ENCODE peak calls at places on chromosomes 1 and 21, in five cellular contexts. One of them, this sample, is unnamed.

GRCh38 chr1:67214420-67215174 is 48.3 kb downstream of the IL23R start:
- DNase-seq in fibroblast of lung: peak; percentile 17
- DNase-seq in HT-29: peak; percentile 50
- DNase-seq in activated CD4-positive, alpha-beta T cell treated with anti-CD3 and anti-CD28 coated beads, Interleukin-2, amount 50 U/mL, for 24 hours: peak; percentile 17
- DNase-seq in sciatic nerve: no peak
- DNase-seq in this sample: no peak

GRCh38 chr1:151943591-151943990 is 34.3 kb upstream of the THEM4 start:
- DNase-seq in HT-29: no peak
- DNase-seq in fibroblast of lung: no peak
- DNase-seq in sciatic nerve: no peak
- DNase-seq in activated CD4-positive, alpha-beta T cell treated with anti-CD3 and anti-CD28 coated beads, Interleukin-2, amount 50 U/mL, for 24 hours: no peak
- DNase-seq in this sample: no peak

GRCh38 chr1:157948547-157949152 is 44.8 kb upstream of the KIRREL1 start:
- DNase-seq in HT-29: peak; percentile 63
- DNase-seq in fibroblast of lung: peak; percentile 25
- DNase-seq in activated CD4-positive, alpha-beta T cell treated with anti-CD3 and anti-CD28 coated beads, Interleukin-2, amount 50 U/mL, for 24 hours: no peak
- DNase-seq in sciatic nerve: no peak
- DNase-seq in this sample: no peak

GRCh38 chr1:43373034-43373940 is 5.5 kb upstream of the ELOVL1 start:
- DNase-seq in fibroblast of lung: peak; percentile 87
- DNase-seq in HT-29: peak; percentile 86
- DNase-seq in activated CD4-positive, alpha-beta T cell treated with anti-CD3 and anti-CD28 coated beads, Interleukin-2, amount 50 U/mL, for 24 hours: no peak
- DNase-seq in sciatic nerve: no peak
- DNase-seq in this sample: no peak

GRCh38 chr1:2375246-2375922 is 16.0 kb downstream of the MORN1 start:
- DNase-seq in fibroblast of lung: no peak
- DNase-seq in sciatic nerve: peak; percentile 49
- DNase-seq in HT-29: no peak
- DNase-seq in activated CD4-positive, alpha-beta T cell treated with anti-CD3 and anti-CD28 coated beads, Interleukin-2, amount 50 U/mL, for 24 hours: no peak
- DNase-seq in this sample: no peak

GRCh38 chr1:152050886-152051764 is 14.3 kb upstream of the S100A11 start:
- DNase-seq in sciatic nerve: no peak
- DNase-seq in HT-29: no peak
- DNase-seq in fibroblast of lung: peak; percentile 9
- DNase-seq in activated CD4-positive, alpha-beta T cell treated with anti-CD3 and anti-CD28 coated beads, Interleukin-2, amount 50 U/mL, for 24 hours: no peak
- DNase-seq in this sample: no peak

GRCh38 chr1:51969038-51969705 is 21.3 kb downstream of the RAB3B start:
- DNase-seq in activated CD4-positive, alpha-beta T cell treated with anti-CD3 and anti-CD28 coated beads, Interleukin-2, amount 50 U/mL, for 24 hours: no peak
- DNase-seq in HT-29: no peak
- DNase-seq in fibroblast of lung: peak; percentile 99
- DNase-seq in sciatic nerve: no peak
- DNase-seq in this sample: no peak

GRCh38 chr1:238489006-238489405 is 598.3 kb upstream of the ZP4 start:
- DNase-seq in sciatic nerve: no peak
- DNase-seq in fibroblast of lung: peak; percentile 11
- DNase-seq in HT-29: no peak
- DNase-seq in activated CD4-positive, alpha-beta T cell treated with anti-CD3 and anti-CD28 coated beads, Interleukin-2, amount 50 U/mL, for 24 hours: no peak
- DNase-seq in this sample: no peak

GRCh38 chr1:181353526-181353925 is 129.8 kb upstream of the CACNA1E start:
- DNase-seq in HT-29: no peak
- DNase-seq in activated CD4-positive, alpha-beta T cell treated with anti-CD3 and anti-CD28 coated beads, Interleukin-2, amount 50 U/mL, for 24 hours: no peak
- DNase-seq in fibroblast of lung: no peak
- DNase-seq in sciatic nerve: no peak
- DNase-seq in this sample: no peak

GRCh38 chr21:15057290-15057689 is 7.5 kb downstream of the NRIP1 start:
- DNase-seq in HT-29: peak; percentile 55
- DNase-seq in activated CD4-positive, alpha-beta T cell treated with anti-CD3 and anti-CD28 coated beads, Interleukin-2, amount 50 U/mL, for 24 hours: no peak
- DNase-seq in sciatic nerve: no peak
- DNase-seq in fibroblast of lung: no peak
- DNase-seq in this sample: no peak

GRCh38 chr1:64915381-64916274 is 50.7 kb downstream of the JAK1 start:
- DNase-seq in activated CD4-positive, alpha-beta T cell treated with anti-CD3 and anti-CD28 coated beads, Interleukin-2, amount 50 U/mL, for 24 hours: no peak
- DNase-seq in HT-29: peak; percentile 80
- DNase-seq in sciatic nerve: no peak
- DNase-seq in fibroblast of lung: peak; percentile 70
- DNase-seq in this sample: no peak

GRCh38 chr1:202968351-202968750 is 1.3 kb upstream of the CYB5R1 start:
- DNase-seq in fibroblast of lung: no peak
- DNase-seq in HT-29: no peak
- DNase-seq in activated CD4-positive, alpha-beta T cell treated with anti-CD3 and anti-CD28 coated beads, Interleukin-2, amount 50 U/mL, for 24 hours: no peak
- DNase-seq in sciatic nerve: no peak
- DNase-seq in this sample: no peak

GRCh38 chr1:214933375-214933774 is 149.2 kb upstream of the KCNK2 start:
- DNase-seq in fibroblast of lung: no peak
- DNase-seq in activated CD4-positive, alpha-beta T cell treated with anti-CD3 and anti-CD28 coated beads, Interleukin-2, amount 50 U/mL, for 24 hours: no peak
- DNase-seq in sciatic nerve: no peak
- DNase-seq in HT-29: no peak
- DNase-seq in this sample: no peak

GRCh38 chr1:86775395-86775794 is 71.0 kb downstream of the SH3GLB1 start:
- DNase-seq in activated CD4-positive, alpha-beta T cell treated with anti-CD3 and anti-CD28 coated beads, Interleukin-2, amount 50 U/mL, for 24 hours: no peak
- DNase-seq in fibroblast of lung: no peak
- DNase-seq in HT-29: no peak
- DNase-seq in sciatic nerve: no peak
- DNase-seq in this sample: no peak

This sample was measured in H1.